ENCODE peak calls at places on chromosomes 4 and X, in ten cellular contexts. J is GM23248; I is upper lobe of left lung; W is A549; F is naive thymus-derived CD4-positive, alpha-beta T cell; B is NT2/D1; Q is cardiac muscle cell; U is ascending aorta; D is adipocyte; S is stomach. R is an unnamed sample.

GRCh38 chrX:1657367-1658082 is 42.7 kb downstream of the ASMT start:
- DNase-seq in W (no peak), F (peak; percentile 58), D (peak; percentile 29), J (peak; percentile 51), Q (peak; percentile 2), B (no peak), S (no peak), U (no peak), I (peak; percentile 25), R (peak; percentile 26)

GRCh38 chr4:165425629-165426028 is 46.8 kb downstream of the CPE start:
- DNase-seq in J (no peak), S (no peak), Q (no peak), U (no peak), I (no peak), W (no peak), F (no peak), D (no peak), B (no peak), R (no peak)

GRCh38 chrX:132940727-132941162 is 17.7 kb downstream of the HS6ST2 start:
- DNase-seq in S (no peak), D (no peak), U (no peak), B (no peak), F (no peak), W (no peak), J (no peak), Q (peak; percentile 31), I (no peak), R (no peak)

GRCh38 chr4:27007507-27007906 is 146.9 kb downstream of the STIM2 start:
- DNase-seq in U (no peak), I (no peak), J (peak; percentile 75), B (no peak), F (no peak), D (peak; percentile 83), S (no peak), W (no peak), Q (no peak), R (no peak)

GRCh38 chr4:89373396-89373795 is 65.8 kb upstream of the GPRIN3 start:
- DNase-seq in J (no peak), B (no peak), Q (no peak), I (no peak), U (no peak), S (no peak), D (no peak), F (no peak), W (no peak), R (no peak)

GRCh38 chrX:119234931-119235555 is 1.0 kb upstream of the PGRMC1 start:
- DNase-seq in I (no peak), S (no peak), Q (peak; percentile 5), D (no peak), F (no peak), W (no peak), J (peak; percentile 35), B (peak; percentile 57), U (no peak), R (no peak)

GRCh38 chr4:142091691-142092182 is 455.4 kb downstream of the IL15 start:
- DNase-seq in J (peak; percentile 96), D (peak; percentile 22), I (no peak), B (no peak), F (no peak), Q (no peak), W (peak; percentile 10), U (peak; percentile 87), S (no peak), R (no peak)

GRCh38 chrX:16771483-16772398 is 14.5 kb upstream of the TXLNG start:
- DNase-seq in I (no peak), D (peak; percentile 25), Q (peak; percentile 30), S (no peak), W (peak; percentile 50), J (peak; percentile 44), U (no peak), B (peak; percentile 76), F (no peak), R (no peak)

GRCh38 chrX:44596277-44596676 is 53.6 kb upstream of the FUNDC1 start:
- DNase-seq in U (no peak), B (no peak), F (no peak), D (no peak), Q (no peak), J (no peak), W (no peak), I (no peak), S (no peak), R (no peak)

GRCh38 chr4:23232987-23233386 is 540.2 kb downstream of the GBA3 start:
- DNase-seq in D (no peak), S (no peak), B (no peak), I (no peak), W (no peak), U (no peak), Q (no peak), J (peak; percentile 0), F (no peak), R (no peak)
- H3K9me3 ChIP-seq in D (no peaks in the 10 kb centered on the region), S (no peaks in the 10 kb centered on the region), B (no peaks in the 10 kb centered on the region), I (no peaks in the 10 kb centered on the region), W (no peaks in the 10 kb centered on the region), U (no peaks in the 10 kb centered on the region), Q (no peaks in the 10 kb centered on the region), J (no peaks in the 10 kb centered on the region), F (no peaks in the 10 kb centered on the region), R (no peaks in the 10 kb centered on the region)

GRCh38 chr4:28481565-28481964 is 1620.9 kb downstream of the STIM2 start:
- DNase-seq in I (no peak), D (no peak), Q (no peak), J (no peak), S (no peak), W (no peak), B (no peak), F (no peak), U (no peak), R (no peak)

GRCh38 chr4:28482580-28482979 is 1621.9 kb downstream of the STIM2 start:
- DNase-seq in W (no peak), B (no peak), S (no peak), U (no peak), D (no peak), F (no peak), Q (no peak), I (no peak), J (no peak), R (no peak)

DNA sequence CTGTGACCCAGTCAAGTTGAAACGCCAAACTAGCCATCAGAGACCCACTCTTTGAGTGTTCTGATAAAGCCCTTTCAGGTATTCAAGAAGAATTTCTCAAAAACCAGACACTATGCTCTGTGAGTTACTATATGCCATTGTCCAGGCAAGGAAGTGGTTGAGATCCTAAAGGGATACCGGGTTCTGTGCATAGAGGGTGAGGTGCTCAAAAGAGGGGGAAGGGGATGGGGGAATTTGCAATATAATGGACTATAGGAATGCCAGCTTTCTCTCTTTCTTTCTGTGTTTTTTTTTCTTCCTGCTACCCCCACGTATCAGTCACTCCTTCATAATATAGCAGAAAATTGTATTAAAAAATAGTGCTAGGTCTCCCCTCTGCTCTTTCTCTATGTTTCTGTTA is 1619.0 kb downstream of the STIM2 start:
- DNase-seq in U (no peak), J (no peak), W (no peak), Q (no peak), F (no peak), S (no peak), D (no peak), I (no peak), B (peak; percentile 13), R (no peak)
- H3K9me3 ChIP-seq in U (no peaks in the 10 kb centered on the region), J (no peaks in the 10 kb centered on the region), W (no peaks in the 10 kb centered on the region), Q (no peaks in the 10 kb centered on the region), F (no peaks in the 10 kb centered on the region), S (no peaks in the 10 kb centered on the region), D (no peaks in the 10 kb centered on the region), I (no peaks in the 10 kb centered on the region), B (no peaks in the 10 kb centered on the region), R (no peaks in the 10 kb centered on the region)

GRCh38 chrX:70445876-70446275 is 1.2 kb downstream of the DLG3 start:
- DNase-seq in Q (no peak), U (no peak), F (no peak), I (no peak), S (no peak), W (no peak), B (no peak), J (no peak), D (no peak), R (no peak)
- H3K9me3 ChIP-seq in Q (no peaks in the 10 kb centered on the region), U (no peaks in the 10 kb centered on the region), F (no peaks in the 10 kb centered on the region), I (no peaks in the 10 kb centered on the region), S (no peaks in the 10 kb centered on the region), W (no peaks in the 10 kb centered on the region), B (no peaks in the 10 kb centered on the region), J (no peaks in the 10 kb centered on the region), D (no peaks in the 10 kb centered on the region), R (no peaks in the 10 kb centered on the region)

GRCh38 chr4:107708225-107708624 is 11.8 kb downstream of the PAPSS1 start:
- DNase-seq in U (no peak), S (no peak), D (no peak), J (no peak), B (no peak), F (no peak), W (no peak), I (no peak), Q (no peak), R (no peak)

GRCh38 chr4:107710493-107711459 is 9.3 kb downstream of the PAPSS1 start:
- DNase-seq in U (no peak), F (no peak), B (no peak), Q (no peak), I (no peak), W (no peak), D (no peak), S (no peak), J (no peak), R (no peak)

GRCh38 chr4:107701565-107701964 is 18.5 kb downstream of the PAPSS1 start:
- DNase-seq in D (no peak), F (no peak), Q (no peak), J (no peak), I (no peak), U (no peak), S (no peak), B (no peak), W (no peak), R (no peak)

GRCh38 chr4:107709916-107710315 is 10.1 kb downstream of the PAPSS1 start:
- DNase-seq in S (no peak), I (no peak), D (no peak), J (peak; percentile 35), B (no peak), W (no peak), Q (no peak), F (no peak), U (no peak), R (no peak)

DNA sequence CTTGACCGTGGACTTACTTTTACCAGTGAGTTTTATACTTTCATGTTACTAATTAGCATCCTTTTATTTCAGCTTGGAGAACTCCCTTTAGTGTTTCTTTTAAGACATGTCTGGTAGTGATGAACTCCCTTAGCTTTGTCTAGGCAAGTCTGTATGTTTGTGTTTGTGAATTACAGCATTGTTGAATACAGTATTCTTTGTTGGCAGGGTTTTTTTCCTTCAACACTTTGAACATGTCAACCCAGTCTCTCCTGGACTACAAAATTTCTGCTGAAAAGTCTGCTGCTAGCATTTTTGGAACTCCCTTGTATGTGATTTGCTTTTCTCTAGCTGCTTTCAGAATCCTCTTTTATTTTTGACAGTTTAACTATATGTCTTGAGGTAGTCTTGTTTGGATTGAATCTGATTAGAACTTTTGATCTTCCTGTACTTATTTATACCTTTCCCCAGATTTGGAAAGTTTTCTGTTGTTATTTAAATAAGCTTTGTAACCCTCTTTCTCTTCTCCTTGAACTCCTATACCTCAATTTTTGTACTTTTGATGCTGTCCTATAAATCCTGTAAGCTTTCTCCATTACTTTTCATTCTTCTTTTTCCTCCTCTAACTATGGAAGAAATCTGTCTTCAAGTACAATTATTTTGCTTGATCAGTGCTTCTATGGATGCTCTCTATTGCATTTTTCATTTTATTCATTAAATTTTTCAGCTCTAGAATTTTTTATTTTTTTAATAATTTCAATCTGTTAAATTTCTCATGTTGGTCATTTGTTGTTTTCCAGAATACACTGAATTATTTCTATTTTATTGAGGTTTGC is 14.1 kb downstream of the PAPSS1 start:
- DNase-seq in U (no peak), B (no peak), D (no peak), S (no peak), I (no peak), W (no peak), F (no peak), Q (no peak), J (no peak), R (no peak)
- H3K9me3 ChIP-seq in U (peaks cover 41% of the 10 kb centered on the region), B (peaks cover 19% of the 10 kb centered on the region), D (peaks cover 30% of the 10 kb centered on the region), S (peaks cover 7% of the 10 kb centered on the region), I (peaks cover 23% of the 10 kb centered on the region), W (peaks cover 29% of the 10 kb centered on the region), F (no peaks in the 10 kb centered on the region), Q (no peaks in the 10 kb centered on the region), J (no peaks in the 10 kb centered on the region), R (peaks cover 15% of the 10 kb centered on the region)

R was measured in T-helper 17 cell.